ENCODE peak calls at places on chromosomes 4 and X, in five cellular contexts. One of them, this sample, is unnamed.

GRCh38 chr4:131430302-131430701 is 1718.8 kb upstream of the PCDH10 start:
- DNase-seq in left lung: no peak
- DNase-seq in fibroblast of lung: no peak
- DNase-seq in HCT116: no peak
- DNase-seq in A549: peak
- DNase-seq in this sample: no peak

GRCh38 chr4:56870927-56871326 is 36.8 kb upstream of the REST start:
- DNase-seq in left lung: no peak
- DNase-seq in fibroblast of lung: peak
- DNase-seq in HCT116: no peak
- DNase-seq in A549: no peak
- DNase-seq in this sample: no peak

GRCh38 chr4:77817304-77818076 is 1.7 kb downstream of the CNOT6L start:
- DNase-seq in left lung: no peak
- DNase-seq in fibroblast of lung: no peak
- DNase-seq in HCT116: no peak
- DNase-seq in A549: no peak
- DNase-seq in this sample: no peak

GRCh38 chr4:110503588-110504435 is 27.9 kb downstream of the ENPEP start:
- DNase-seq in left lung: no peak
- DNase-seq in fibroblast of lung: peak
- DNase-seq in HCT116: no peak
- DNase-seq in A549: no peak
- DNase-seq in this sample: no peak

GRCh38 chr4:51907001-51907669 is 64.2 kb downstream of the DCUN1D4 start:
- DNase-seq in left lung: no peak
- DNase-seq in fibroblast of lung: no peak
- DNase-seq in HCT116: no peak
- DNase-seq in A549: no peak
- DNase-seq in this sample: no peak

GRCh38 chr4:137312257-137312656 is 220.0 kb downstream of the PCDH18 start:
- DNase-seq in left lung: no peak
- DNase-seq in fibroblast of lung: peak
- DNase-seq in HCT116: no peak
- DNase-seq in A549: no peak
- DNase-seq in this sample: no peak

GRCh38 chr4:163167333-163167626 is 590 bp upstream of the NAF1 start:
- DNase-seq in left lung: no peak
- DNase-seq in fibroblast of lung: peak
- DNase-seq in HCT116: no peak
- DNase-seq in A549: peak
- DNase-seq in this sample: no peak

GRCh38 chrX:65706041-65706828 is 38.8 kb downstream of the MSN start:
- DNase-seq in left lung: no peak
- DNase-seq in fibroblast of lung: peak
- DNase-seq in HCT116: no peak
- DNase-seq in A549: peak
- DNase-seq in this sample: no peak

GRCh38 chr4:139763668-139764067 is 98.0 kb downstream of the MGST2 start:
- DNase-seq in left lung: no peak
- DNase-seq in fibroblast of lung: no peak
- DNase-seq in HCT116: no peak
- DNase-seq in A549: no peak
- DNase-seq in this sample: no peak
- H3K4me3 ChIP-seq in left lung: no peak
- H3K4me3 ChIP-seq in fibroblast of lung: no peak
- H3K4me3 ChIP-seq in HCT116: no peak
- H3K4me3 ChIP-seq in A549: no peak
- H3K4me3 ChIP-seq in this sample: peak

DNA sequence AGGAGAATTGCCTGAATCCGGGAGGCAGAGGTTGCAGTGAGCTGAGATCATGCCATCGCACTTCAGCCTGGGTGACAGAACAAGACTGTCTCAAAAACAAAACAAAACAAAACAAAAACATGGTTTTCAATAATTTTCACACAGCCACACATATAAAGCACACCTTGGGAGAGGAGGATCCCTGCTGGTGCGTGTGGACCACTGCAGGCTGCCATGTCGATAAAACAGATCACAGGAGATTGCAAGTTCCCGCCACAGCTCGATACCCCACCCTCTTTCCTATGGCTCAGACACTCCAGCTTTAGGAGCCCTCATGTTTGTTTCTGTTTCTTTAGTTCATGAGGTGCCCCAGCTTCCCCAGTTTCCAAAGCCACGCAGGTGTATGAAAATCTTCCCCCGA is 31.3 kb upstream of the CLDN24 start:
- DNase-seq in left lung: no peak
- DNase-seq in fibroblast of lung: no peak
- DNase-seq in HCT116: no peak
- DNase-seq in A549: no peak
- DNase-seq in this sample: no peak
- TF ChIP-seq CTCF in left lung: no peak
- TF ChIP-seq CTCF in fibroblast of lung: no peak
- TF ChIP-seq CTCF in HCT116: peak
- TF ChIP-seq CTCF in A549: no peak
- TF ChIP-seq CTCF in this sample: no peak

DNA sequence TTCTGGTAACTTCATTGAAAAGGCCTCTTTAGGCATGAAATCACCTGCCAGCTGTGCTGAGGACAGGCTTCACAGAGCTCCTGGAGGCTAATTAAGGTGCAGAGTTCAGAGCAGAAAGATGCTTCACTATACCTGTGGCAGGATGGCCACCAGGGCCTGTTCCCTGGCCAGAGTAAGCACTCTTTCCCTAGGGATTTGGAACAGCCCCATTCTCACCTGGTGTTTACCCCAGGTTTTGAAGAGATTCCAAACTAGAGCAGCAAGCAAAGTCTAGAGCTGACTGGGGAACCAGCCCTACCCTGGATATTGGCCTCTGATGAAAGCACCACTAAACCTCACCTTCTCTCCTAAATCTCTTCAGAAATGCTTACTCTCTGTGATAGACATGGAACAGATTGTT is 148.8 kb downstream of the PDE5A start:
- DNase-seq in left lung: no peak
- DNase-seq in fibroblast of lung: no peak
- DNase-seq in HCT116: no peak
- DNase-seq in A549: no peak
- DNase-seq in this sample: no peak
- H3K27ac ChIP-seq in left lung: no peak
- H3K27ac ChIP-seq in fibroblast of lung: no peak
- H3K27ac ChIP-seq in HCT116: no peak
- H3K27ac ChIP-seq in A549: no peak
- H3K27ac ChIP-seq in this sample: no peak

GRCh38 chrX:15274946-15275345 is 5.1 kb upstream of the ASB9 start:
- DNase-seq in left lung: no peak
- DNase-seq in fibroblast of lung: no peak
- DNase-seq in HCT116: no peak
- DNase-seq in A549: no peak
- DNase-seq in this sample: no peak

GRCh38 chrX:15269120-15269519 is 763 bp downstream of the ASB9 start:
- DNase-seq in left lung: no peak
- DNase-seq in fibroblast of lung: no peak
- DNase-seq in HCT116: no peak
- DNase-seq in A549: peak
- DNase-seq in this sample: no peak

DNA sequence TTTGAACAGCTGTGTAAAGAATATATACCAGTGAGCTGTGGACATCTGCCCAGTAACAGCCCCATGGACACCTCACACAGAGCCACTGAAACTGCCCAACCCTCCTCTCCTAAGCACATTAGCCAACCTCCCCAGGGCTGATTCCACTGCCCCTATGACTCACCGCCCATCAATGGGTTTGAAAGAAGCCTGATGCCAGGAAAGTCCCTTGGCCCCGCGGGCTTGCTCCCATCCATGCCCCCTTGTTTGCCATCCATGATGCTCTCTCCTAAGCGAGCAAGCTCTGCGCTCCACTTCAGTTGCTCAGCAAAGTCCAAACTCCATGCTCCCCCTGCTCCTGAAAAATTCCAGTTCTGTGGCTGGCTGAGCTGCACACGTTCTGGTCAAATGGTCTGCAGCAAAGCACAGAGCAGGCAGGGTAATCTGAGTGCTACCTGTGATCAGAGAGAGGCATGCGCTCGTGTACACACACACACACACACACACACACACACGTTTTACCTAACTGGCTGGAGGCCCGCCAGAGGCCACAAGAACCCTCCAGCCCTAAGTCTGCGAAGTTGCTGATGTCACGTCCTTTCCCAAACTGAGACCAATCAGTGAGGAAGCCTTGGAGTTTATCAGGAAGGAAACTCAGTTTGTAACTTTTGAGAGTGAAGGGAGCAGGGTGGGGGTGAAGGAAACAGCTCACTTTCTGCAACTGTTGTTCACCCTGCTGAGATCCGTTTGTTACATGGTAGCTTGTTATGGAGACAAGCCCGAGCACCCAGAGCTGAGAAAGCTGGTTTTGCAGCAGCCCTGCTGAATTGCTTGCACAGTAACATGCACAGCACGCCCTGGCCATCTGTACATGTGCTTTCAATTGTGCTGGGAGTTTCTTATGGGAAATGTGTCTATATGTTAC is at the start of gene ASB9:
- DNase-seq in left lung: no peak
- DNase-seq in fibroblast of lung: peak
- DNase-seq in HCT116: peak
- DNase-seq in A549: peak
- DNase-seq in this sample: peak
- H3K4me3 ChIP-seq in left lung: no peak
- H3K4me3 ChIP-seq in fibroblast of lung: no peak
- H3K4me3 ChIP-seq in HCT116: peak
- H3K4me3 ChIP-seq in A549: peak
- H3K4me3 ChIP-seq in this sample: peak

GRCh38 chr4:161583549-161583948 is 580.3 kb downstream of the FSTL5 start:
- DNase-seq in left lung: no peak
- DNase-seq in fibroblast of lung: no peak
- DNase-seq in HCT116: no peak
- DNase-seq in A549: no peak
- DNase-seq in this sample: no peak

GRCh38 chr4:161577604-161578301 is 586.0 kb downstream of the FSTL5 start:
- DNase-seq in left lung: no peak
- DNase-seq in fibroblast of lung: peak
- DNase-seq in HCT116: no peak
- DNase-seq in A549: no peak
- DNase-seq in this sample: no peak

GRCh38 chr4:161585011-161585410 is 578.8 kb downstream of the FSTL5 start:
- DNase-seq in left lung: no peak
- DNase-seq in fibroblast of lung: no peak
- DNase-seq in HCT116: no peak
- DNase-seq in A549: no peak
- DNase-seq in this sample: no peak

DNA sequence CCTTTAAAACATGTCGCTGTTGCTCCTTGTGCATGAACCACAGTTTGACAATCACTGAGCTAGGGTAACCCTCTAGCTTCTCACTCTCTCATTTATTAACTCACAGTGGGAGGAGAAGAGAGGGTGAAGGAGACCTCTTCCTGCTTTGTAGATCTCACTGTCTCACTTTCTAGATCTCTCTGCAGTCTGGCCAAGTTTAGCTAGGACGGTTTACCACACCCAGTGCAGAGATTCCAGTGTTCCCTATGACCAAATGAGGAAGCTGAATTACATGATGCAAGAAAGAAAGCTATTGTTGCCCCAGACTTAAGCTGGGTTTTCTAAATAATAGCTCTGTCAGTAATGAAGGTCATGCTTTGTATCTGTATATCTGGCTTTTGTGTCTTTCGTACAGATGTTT is 582.5 kb downstream of the FSTL5 start:
- DNase-seq in left lung: no peak
- DNase-seq in fibroblast of lung: peak
- DNase-seq in HCT116: no peak
- DNase-seq in A549: peak
- DNase-seq in this sample: no peak
- TF ChIP-seq CTCF in left lung: no peak
- TF ChIP-seq CTCF in fibroblast of lung: no peak
- TF ChIP-seq CTCF in HCT116: no peak
- TF ChIP-seq CTCF in A549: no peak
- TF ChIP-seq CTCF in this sample: no peak